ENCODE peak calls at places on chromosomes 4 and X, in five cellular contexts. Q is K562, W is left lung, O is adrenal gland, E is transverse colon. T is an unnamed sample.

GRCh38 chr4:184802203-184803015 is 23.4 kb downstream of the ACSL1 start:
- DNase-seq in Q (no peak), W (no peak), O (peak; percentile 12), E (no peak), T (no peak)

GRCh38 chrX:53435997-53436396 is 1.8 kb upstream of the HSD17B10 start:
- DNase-seq in Q (peak; percentile 80), W (no peak), O (peak; percentile 72), E (peak; percentile 67), T (peak; percentile 67)

GRCh38 chr4:143185253-143186107 is 763 bp downstream of the USP38 start:
- DNase-seq in Q (peak; percentile 48), W (no peak), O (peak; percentile 46), E (peak; percentile 16), T (no peak)

GRCh38 chr4:7799306-7799705 is 140.4 kb downstream of the AFAP1 start:
- DNase-seq in Q (no peak), W (no peak), O (no peak), E (no peak), T (no peak)

GRCh38 chr4:128385683-128386304 is 98.2 kb upstream of the PGRMC2 start:
- DNase-seq in Q (peak; percentile 47), W (no peak), O (no peak), E (no peak), T (no peak)

GRCh38 chrX:15384304-15384703 is at the start of gene VEGFD:
- DNase-seq in Q (no peak), W (no peak), O (no peak), E (no peak), T (no peak)

GRCh38 chr4:145279122-145279960 is 99.0 kb upstream of the OTUD4 start:
- DNase-seq in Q (peak; percentile 5), W (no peak), O (no peak), E (no peak), T (no peak)

GRCh38 chrX:119489212-119490074 is 21.2 kb downstream of the SLC25A5 start:
- DNase-seq in Q (no peak), W (no peak), O (no peak), E (no peak), T (no peak)

GRCh38 chrX:112450810-112451209 is 228.9 kb downstream of the LHFPL1 start:
- DNase-seq in Q (no peak), W (no peak), O (no peak), E (no peak), T (no peak)

GRCh38 chr4:165477799-165478198 is 99.0 kb downstream of the CPE start:
- DNase-seq in Q (peak; percentile 39), W (no peak), O (no peak), E (no peak), T (no peak)

GRCh38 chr4:100609810-100610209 is 92.0 kb upstream of the EMCN start:
- DNase-seq in Q (no peak), W (no peak), O (no peak), E (no peak), T (no peak)

GRCh38 chr4:147580396-147580795 is 36.8 kb upstream of the TMEM184C start:
- DNase-seq in Q (no peak), W (no peak), O (no peak), E (no peak), T (no peak)

GRCh38 chrX:153684447-153685178 is 3.1 kb upstream of the SLC6A8 start:
- DNase-seq in Q (no peak), W (no peak), O (peak; percentile 13), E (no peak), T (peak; percentile 87)

GRCh38 chrX:30657542-30658238 is 4.5 kb downstream of the GK start:
- DNase-seq in Q (no peak), W (no peak), O (no peak), E (no peak), T (no peak)

GRCh38 chrX:132023117-132023895 is at the start of gene STK26:
- DNase-seq in Q (peak; percentile 89), W (peak; percentile 95), O (peak; percentile 48), E (peak; percentile 84), T (peak; percentile 83)

GRCh38 chr4:171644430-171645057 is 168.7 kb upstream of the GALNTL6 start:
- DNase-seq in Q (no peak), W (no peak), O (no peak), E (no peak), T (no peak)

GRCh38 chr4:183721207-183722081 is 62.4 kb downstream of the TRAPPC11 start:
- DNase-seq in Q (peak; percentile 8), W (peak; percentile 90), O (peak; percentile 79), E (peak; percentile 83), T (peak; percentile 51)

GRCh38 chr4:55121246-55121645 is 4.1 kb downstream of the KDR start:
- DNase-seq in Q (no peak), W (no peak), O (no peak), E (no peak), T (no peak)

GRCh38 chr4:8391972-8392371 is 48.6 kb downstream of the ACOX3 start:
- DNase-seq in Q (no peak), W (no peak), O (peak; percentile 60), E (peak; percentile 53), T (no peak)

GRCh38 chr4:6396696-6397236 is 75.6 kb downstream of the PPP2R2C start:
- DNase-seq in Q (no peak), W (no peak), O (no peak), E (no peak), T (no peak)

GRCh38 chrX:85004255-85004654 is 578 bp downstream of the APOOL start:
- DNase-seq in Q (peak; percentile 18), W (no peak), O (no peak), E (no peak), T (no peak)

GRCh38 chr4:77699731-77700210 is 94.2 kb downstream of the CXCL13 start:
- DNase-seq in Q (peak; percentile 33), W (no peak), O (no peak), E (no peak), T (peak; percentile 46)

GRCh38 chrX:55919367-55920221 is 202.0 kb downstream of the RRAGB start:
- DNase-seq in Q (no peak), W (no peak), O (no peak), E (peak; percentile 54), T (no peak)

GRCh38 chrX:2627272-2627867 is 63.7 kb upstream of the CD99 start:
- DNase-seq in Q (peak; percentile 63), W (no peak), O (peak; percentile 59), E (peak; percentile 22), T (peak; percentile 65)

GRCh38 chrX:154349359-154349935 is 25.0 kb downstream of the FLNA start:
- DNase-seq in Q (no peak), W (peak; percentile 41), O (no peak), E (peak; percentile 11), T (no peak)

GRCh38 chr4:37976991-37977470 is 16.8 kb downstream of the PTTG2 start:
- DNase-seq in Q (peak; percentile 80), W (peak; percentile 96), O (peak; percentile 64), E (peak; percentile 85), T (peak; percentile 75)

GRCh38 chr4:39660045-39660444 is 21.4 kb upstream of the SMIM14 start:
- DNase-seq in Q (no peak), W (no peak), O (no peak), E (no peak), T (no peak)

GRCh38 chr4:151165205-151166000 is 66.0 kb downstream of the RPS3A start:
- DNase-seq in Q (no peak), W (no peak), O (no peak), E (no peak), T (no peak)

GRCh38 chr4:90958256-90958895 is 831.2 kb downstream of the CCSER1 start:
- DNase-seq in Q (no peak), W (no peak), O (no peak), E (no peak), T (no peak)

GRCh38 chrX:118507766-118508165 is 12.2 kb downstream of the DOCK11 start:
- DNase-seq in Q (no peak), W (no peak), O (no peak), E (no peak), T (no peak)

GRCh38 chr4:149884529-149885206 is 69.0 kb upstream of the IQCM start:
- DNase-seq in Q (no peak), W (no peak), O (no peak), E (peak; percentile 10), T (no peak)

GRCh38 chr4:184940500-184940899 is 77.8 kb upstream of the HELT start:
- DNase-seq in Q (peak; percentile 3), W (no peak), O (no peak), E (no peak), T (no peak)

GRCh38 chrX:130287071-130287770 is 18.5 kb upstream of the ZNF280C start:
- DNase-seq in Q (no peak), W (no peak), O (no peak), E (no peak), T (no peak)

GRCh38 chrX:79477691-79478090 is 110.6 kb upstream of the ITM2A start:
- DNase-seq in Q (no peak), W (no peak), O (no peak), E (no peak), T (peak; percentile 28)

GRCh38 chr4:8707045-8707781 is 114.6 kb downstream of the CPZ start:
- DNase-seq in Q (no peak), W (no peak), O (no peak), E (no peak), T (no peak)

GRCh38 chr4:180134116-180134866 is 2108.9 kb upstream of the TENM3 start:
- DNase-seq in Q (no peak), W (peak; percentile 14), O (no peak), E (peak; percentile 23), T (peak; percentile 32)

GRCh38 chr4:2630556-2631273 is 94.3 kb downstream of the FAM193A start:
- DNase-seq in Q (no peak), W (no peak), O (no peak), E (no peak), T (no peak)
- H3K36me3 ChIP-seq in Q (peaks cover 70% of the 10 kb centered on the region), W (peaks cover 82% of the 10 kb centered on the region), O (peaks cover 57% of the 10 kb centered on the region), E (no peaks in the 10 kb centered on the region), T (peaks cover 42% of the 10 kb centered on the region)

GRCh38 chr4:158094413-158095110 is 78.3 kb downstream of the GASK1B start:
- DNase-seq in Q (no peak), W (no peak), O (peak; percentile 83), E (no peak), T (no peak)

GRCh38 chr4:158090323-158090722 is 82.5 kb downstream of the GASK1B start:
- DNase-seq in Q (no peak), W (no peak), O (peak; percentile 60), E (no peak), T (no peak)
- H3K4me3 ChIP-seq in Q (no peak overlapping the region), W (no peak overlapping the region), O (no peak overlapping the region), E (no peak overlapping the region), T (no peak overlapping the region)

GRCh38 chrX:48816014-48816810 is 10.1 kb upstream of the ERAS start:
- DNase-seq in Q (peak; percentile 21), W (no peak), O (no peak), E (no peak), T (no peak)
- H3K36me3 ChIP-seq in Q (peaks cover 37% of the 10 kb centered on the region), W (peaks cover 60% of the 10 kb centered on the region), O (peaks cover 12% of the 10 kb centered on the region), E (no peaks in the 10 kb centered on the region), T (peaks cover 14% of the 10 kb centered on the region)

DNA sequence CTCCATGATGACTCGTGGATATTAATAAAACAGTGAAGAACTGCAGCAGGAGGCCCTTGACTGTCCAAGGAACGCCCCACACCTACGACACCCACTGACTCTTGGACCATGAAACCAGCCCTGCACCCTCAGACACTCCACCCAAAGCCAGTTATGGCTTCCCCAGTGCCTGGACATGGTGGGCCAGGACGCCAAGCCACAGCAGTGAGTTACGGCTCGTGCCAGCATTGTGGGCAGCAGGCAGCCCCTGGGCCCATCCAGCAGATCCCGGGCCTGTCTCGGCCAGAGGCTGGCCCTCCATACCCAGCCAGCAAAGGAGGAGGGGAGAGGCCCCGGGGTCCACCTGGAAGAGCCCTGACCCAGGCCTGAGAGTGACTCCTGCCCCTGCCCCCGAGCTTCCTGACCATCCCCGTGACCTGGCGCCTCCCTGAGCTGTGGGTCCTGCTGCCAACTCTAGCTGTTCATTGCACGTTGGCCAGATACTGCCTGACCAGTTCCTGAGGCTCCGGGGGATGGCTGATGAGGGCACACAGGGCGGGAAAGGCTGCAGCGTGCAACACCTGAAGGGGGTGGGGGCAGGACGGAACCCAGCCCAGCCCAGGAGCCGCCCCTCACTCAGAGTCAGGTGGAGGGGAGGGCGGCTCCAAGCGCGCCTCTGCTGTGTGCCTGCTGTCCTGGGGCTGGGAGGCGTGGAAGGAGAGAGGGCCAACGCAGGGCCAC is 816 bp downstream of the SLC49A3 start:
- DNase-seq in Q (no peak), W (peak; percentile 80), O (no peak), E (no peak), T (no peak)
- H3K4me3 ChIP-seq in Q (peak overlapping the region; percentile 28), W (peak overlapping the region; percentile 51), O (no peak overlapping the region), E (peak overlapping the region; percentile 47), T (no peak overlapping the region)